ENCODE peak calls at places on chromosomes 13 and 19, in ten cellular contexts. X, S, P, O, Q, D, C, H, G and J are unnamed samples.

GRCh38 chr13:46170687-46171086 is 11.3 kb downstream of the LCP1 start:
- DNase-seq in Q (no peak), P (no peak), C (no peak), O (no peak), G (peak; percentile 45), X (peak; percentile 17), D (no peak), H (no peak), S (peak; percentile 69), J (no peak)

GRCh38 chr19:845707-846481 is 5.1 kb downstream of the PRTN3 start:
- DNase-seq in O (no peak), X (no peak), D (no peak), P (no peak), Q (no peak), H (no peak), G (no peak), S (no peak), C (no peak), J (peak; percentile 73)

GRCh38 chr19:23762884-23763711 is 4.4 kb upstream of the ZNF681 start:
- DNase-seq in O (peak; percentile 93), S (no peak), C (peak; percentile 89), Q (peak; percentile 90), X (peak; percentile 83), H (no peak), P (peak; percentile 82), G (peak; percentile 48), D (peak; percentile 75), J (peak; percentile 87)

GRCh38 chr13:42396501-42396900 is 124.5 kb downstream of the AKAP11 start:
- DNase-seq in G (no peak), C (peak; percentile 72), D (no peak), P (no peak), X (no peak), H (no peak), Q (no peak), O (no peak), S (no peak), J (no peak)

GRCh38 chr13:77729502-77730221 is 32.2 kb downstream of the SLAIN1 start:
- DNase-seq in O (no peak), X (no peak), C (no peak), S (no peak), Q (no peak), G (no peak), H (no peak), D (no peak), P (no peak), J (no peak)

GRCh38 chr13:43800828-43801227 is 14.1 kb upstream of the ENOX1 start:
- DNase-seq in G (no peak), D (no peak), Q (no peak), P (no peak), S (no peak), H (no peak), O (no peak), X (no peak), C (no peak), J (no peak)

GRCh38 chr19:33703821-33704220 is 82.1 kb downstream of the CHST8 start:
- DNase-seq in Q (no peak), C (no peak), H (no peak), D (no peak), S (no peak), O (no peak), X (no peak), G (no peak), P (no peak), J (no peak)

GRCh38 chr13:57739791-57740190 is 108.2 kb downstream of the PCDH17 start:
- DNase-seq in O (no peak), C (no peak), D (no peak), X (no peak), S (peak; percentile 6), G (peak; percentile 83), Q (no peak), P (no peak), H (no peak), J (no peak)

GRCh38 chr19:16654151-16654550 is 5.8 kb downstream of the SMIM7 start:
- DNase-seq in O (no peak), S (peak; percentile 48), X (no peak), Q (no peak), H (peak; percentile 34), P (no peak), C (peak; percentile 84), G (no peak), D (no peak), J (no peak)

GRCh38 chr19:45960595-45961235 is 12.9 kb downstream of the NOVA2 start:
- DNase-seq in D (no peak), S (no peak), Q (no peak), X (no peak), O (no peak), P (no peak), C (peak; percentile 37), G (no peak), H (no peak), J (no peak)

GRCh38 chr19:45958320-45958719 is 15.3 kb downstream of the NOVA2 start:
- DNase-seq in D (no peak), C (no peak), S (no peak), Q (no peak), H (no peak), P (no peak), O (no peak), X (no peak), G (no peak), J (no peak)

GRCh38 chr19:45955905-45956608 is 17.6 kb downstream of the NOVA2 start:
- DNase-seq in S (no peak), P (no peak), X (no peak), H (no peak), O (peak; percentile 37), Q (no peak), G (no peak), C (no peak), D (peak; percentile 79), J (no peak)

GRCh38 chr19:45959517-45960025 is 14.1 kb downstream of the NOVA2 start:
- DNase-seq in H (no peak), G (no peak), D (no peak), O (no peak), P (no peak), C (peak; percentile 51), S (no peak), X (no peak), Q (no peak), J (no peak)

GRCh38 chr19:45958763-45959516 is 14.7 kb downstream of the NOVA2 start:
- DNase-seq in G (no peak), X (no peak), O (no peak), S (no peak), P (no peak), Q (no peak), C (peak; percentile 52), D (no peak), H (no peak), J (no peak)
- H3K4me1 ChIP-seq in G (no peaks in the 10 kb centered on the region), X (peaks cover 35% of the 10 kb centered on the region), O (no peaks in the 10 kb centered on the region), S (no peaks in the 10 kb centered on the region), P (no peaks in the 10 kb centered on the region), Q (no peaks in the 10 kb centered on the region), C (no peaks in the 10 kb centered on the region), D (no peaks in the 10 kb centered on the region), H (peaks cover 12% of the 10 kb centered on the region), J (no peaks in the 10 kb centered on the region)

GRCh38 chr13:66617786-66618185 is 612.4 kb downstream of the PCDH9 start:
- DNase-seq in X (no peak), H (no peak), G (no peak), Q (no peak), D (no peak), S (no peak), O (no peak), C (no peak), P (no peak), J (no peak)

GRCh38 chr13:66618702-66619101 is 611.4 kb downstream of the PCDH9 start:
- DNase-seq in X (no peak), S (peak; percentile 44), G (peak; percentile 72), Q (no peak), O (no peak), P (no peak), D (no peak), H (peak; percentile 16), C (peak; percentile 76), J (no peak)

DNA sequence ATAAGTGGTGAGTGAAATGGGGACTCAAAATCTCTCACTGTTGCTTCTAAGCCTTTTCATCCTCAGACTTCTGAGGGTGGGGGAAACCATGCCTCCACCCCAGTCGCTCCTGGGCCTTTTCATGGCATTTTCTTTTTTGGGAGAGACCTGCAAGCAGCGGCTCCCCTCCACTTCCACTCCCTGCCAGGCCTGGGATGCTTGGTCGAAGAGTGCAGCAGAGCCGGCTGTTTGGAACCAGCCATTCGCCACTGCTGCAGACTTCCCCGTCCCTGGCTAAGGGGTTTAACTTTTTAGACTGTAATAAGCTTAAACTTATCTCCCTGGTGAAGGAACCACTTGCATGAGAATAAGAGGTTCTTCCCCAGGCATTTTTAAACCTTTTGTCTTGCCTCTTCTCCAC is 617.2 kb downstream of the PCDH9 start:
- DNase-seq in P (no peak), G (no peak), X (no peak), C (no peak), D (no peak), O (no peak), Q (no peak), H (no peak), S (no peak), J (no peak)
- H3K27ac ChIP-seq in P (no peak overlapping the region), G (no peak overlapping the region), X (no peak overlapping the region), C (no peak overlapping the region), D (no peak overlapping the region), O (no peak overlapping the region), Q (no peak overlapping the region), H (no peak overlapping the region), S (no peak overlapping the region), J (no peak overlapping the region)

GRCh38 chr13:99226493-99226892 is 25.8 kb downstream of the UBAC2 start:
- DNase-seq in H (no peak), P (no peak), S (no peak), D (no peak), O (no peak), Q (no peak), C (no peak), X (no peak), G (peak; percentile 22), J (no peak)
- H3K4me1 ChIP-seq in H (peaks cover 6% of the 10 kb centered on the region), P (peaks cover 59% of the 10 kb centered on the region), S (peaks cover 4% of the 10 kb centered on the region), D (no peaks in the 10 kb centered on the region), O (peaks cover 37% of the 10 kb centered on the region), Q (peaks cover 8% of the 10 kb centered on the region), C (peaks cover 10% of the 10 kb centered on the region), X (no peaks in the 10 kb centered on the region), G (peaks cover 5% of the 10 kb centered on the region), J (peaks cover 76% of the 10 kb centered on the region)

DNA sequence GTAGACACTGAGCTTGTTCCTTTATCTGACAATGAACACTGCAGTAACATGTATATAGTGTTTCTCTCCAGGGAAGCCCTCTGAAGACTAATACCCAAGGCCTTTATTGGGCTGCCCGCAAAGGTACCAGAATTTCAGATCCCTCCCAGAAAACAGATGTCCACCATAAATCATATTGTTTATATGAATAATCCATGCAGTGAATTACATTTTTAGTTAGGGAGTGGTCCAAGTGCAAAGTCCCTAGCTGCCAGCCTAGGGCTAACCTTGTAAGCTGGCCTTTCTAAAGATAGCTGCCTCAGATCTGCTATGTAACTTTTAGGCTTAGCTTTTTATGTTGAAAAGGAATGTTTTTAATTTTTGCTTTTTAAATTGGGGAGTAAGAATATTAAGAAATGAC is 44.7 kb downstream of the TDRD3 start:
- DNase-seq in Q (no peak), P (no peak), H (no peak), X (no peak), C (no peak), G (no peak), D (no peak), O (no peak), S (no peak), J (no peak)
- H3K27ac ChIP-seq in Q (no peak overlapping the region), P (no peak overlapping the region), H (no peak overlapping the region), X (no peak overlapping the region), C (no peak overlapping the region), G (no peak overlapping the region), D (no peak overlapping the region), O (no peak overlapping the region), S (no peak overlapping the region), J (no peak overlapping the region)

GRCh38 chr19:5977222-5977784 is 637 bp downstream of the RANBP3 start:
- DNase-seq in H (no peak), O (no peak), S (no peak), D (no peak), C (peak; percentile 58), X (no peak), P (no peak), G (no peak), Q (no peak), J (no peak)
- H3K4me1 ChIP-seq in H (peaks cover 27% of the 10 kb centered on the region), O (peaks cover 43% of the 10 kb centered on the region), S (peaks cover 28% of the 10 kb centered on the region), D (peaks cover 15% of the 10 kb centered on the region), C (peaks cover 35% of the 10 kb centered on the region), X (peaks cover 24% of the 10 kb centered on the region), P (peaks cover 28% of the 10 kb centered on the region), G (peaks cover 24% of the 10 kb centered on the region), Q (peaks cover 50% of the 10 kb centered on the region), J (peaks cover 23% of the 10 kb centered on the region)